ENCODE peak calls at places on chromosomes 3 and 15, in ten cellular contexts. R is germinal center; O is activated CD4-positive, alpha-beta T cell treated with anti-CD3 and anti-CD28 coated beads, Interleukin-2, amount 50 U/mL, for 1 hour; B is EH; M is hepatic stellate cell; W is NT2/D1; L is Calu3; P is body of pancreas; I is mucosa of gallbladder; X is dorsolateral prefrontal cortex. G is an unnamed sample.

GRCh38 chr3:45551214-45552010 is 43.1 kb upstream of the LIMD1 start:
- DNase-seq in X (peak), P (no peak), O (no peak), M (peak), R (no peak), B (peak), L (peak), I (no peak), W (no peak), G (peak)

GRCh38 chr3:155232605-155233004 is 60.9 kb downstream of the STRIT1 start:
- DNase-seq in W (no peak), O (no peak), M (peak), I (peak), X (no peak), R (no peak), P (peak), B (peak), L (peak), G (peak)

GRCh38 chr3:171776839-171777607 is 33.3 kb downstream of the PLD1 start:
- DNase-seq in X (no peak), R (no peak), I (no peak), O (no peak), B (no peak), L (no peak), M (no peak), W (no peak), P (no peak), G (no peak)

GRCh38 chr3:70833510-70833835 is 521.0 kb upstream of the MDFIC2 start:
- DNase-seq in L (no peak), W (no peak), M (no peak), R (no peak), O (no peak), B (no peak), I (no peak), X (no peak), P (no peak), G (no peak)

GRCh38 chr3:172124271-172124670 is 84.9 kb downstream of the FNDC3B start:
- DNase-seq in L (no peak), B (no peak), O (no peak), R (no peak), X (no peak), I (no peak), P (no peak), M (no peak), W (no peak), G (no peak)

GRCh38 chr3:39147374-39147709 is 6.0 kb downstream of the CSRNP1 start:
- DNase-seq in P (no peak), B (no peak), W (no peak), M (no peak), X (no peak), O (no peak), I (no peak), L (no peak), R (no peak), G (no peak)

GRCh38 chr3:24475945-24476344 is 18.7 kb downstream of the THRB start:
- DNase-seq in R (no peak), P (no peak), O (no peak), I (no peak), M (no peak), X (no peak), W (no peak), L (no peak), B (no peak), G (no peak)

GRCh38 chr15:95604634-95605036 is 725.9 kb upstream of the NR2F2 start:
- DNase-seq in P (no peak), R (no peak), W (no peak), X (no peak), I (no peak), M (peak), L (no peak), B (peak), O (no peak), G (no peak)